ENCODE peak calls at places on chromosomes 4 and X, in nine cellular contexts. N is HCT116, R is uterus, X is endothelial cell of umbilical vein, O is esophagus muscularis mucosa, V is breast epithelium, E is right lobe of liver, L is IMR-90, D is body of pancreas. W is an unnamed sample.

GRCh38 chr4:141645611-141646340 is 9.4 kb downstream of the IL15 start:
- DNase-seq in L (peak), O (no peak), E (no peak), N (no peak), X (no peak), D (no peak), V (no peak), R (no peak), W (no peak)

GRCh38 chr4:38869511-38869910 is 1.9 kb downstream of the FAM114A1 start:
- DNase-seq in V (no peak), O (no peak), X (peak), N (no peak), D (no peak), R (no peak), L (no peak), E (no peak), W (no peak)

GRCh38 chr4:153114771-153115321 is 89.4 kb upstream of the TRIM2 start:
- DNase-seq in E (no peak), O (no peak), D (no peak), L (peak), R (no peak), V (no peak), N (peak), X (no peak), W (no peak)

GRCh38 chr4:27595956-27596355 is 735.3 kb downstream of the STIM2 start:
- DNase-seq in R (no peak), E (no peak), O (no peak), N (no peak), X (no peak), D (no peak), L (no peak), V (no peak), W (no peak)

GRCh38 chrX:129600981-129601424 is 53.8 kb downstream of the APLN start:
- DNase-seq in E (no peak), L (peak), V (no peak), R (no peak), D (no peak), O (no peak), N (no peak), X (peak), W (peak)

GRCh38 chr4:143346208-143346607 is 9.5 kb downstream of the GAB1 start:
- DNase-seq in X (no peak), L (no peak), O (no peak), V (peak), N (no peak), E (no peak), R (no peak), D (no peak), W (peak)

GRCh38 chr4:85779165-85779564 is 304.2 kb downstream of the ARHGAP24 start:
- DNase-seq in X (peak), O (no peak), L (peak), D (no peak), R (no peak), E (no peak), N (no peak), V (no peak), W (no peak)

GRCh38 chrX:6002056-6002455 is 226.6 kb downstream of the NLGN4X start:
- DNase-seq in N (no peak), O (no peak), V (no peak), X (no peak), E (no peak), D (no peak), R (no peak), L (no peak), W (no peak)

GRCh38 chrX:119042996-119043395 is 29.8 kb upstream of the CT47C1 start:
- DNase-seq in L (no peak), R (no peak), D (no peak), X (no peak), N (no peak), O (no peak), V (no peak), E (no peak), W (no peak)

GRCh38 chrX:15915959-15916703 is 61.5 kb upstream of the AP1S2 start:
- DNase-seq in R (no peak), L (peak), X (no peak), N (no peak), D (no peak), O (no peak), V (no peak), E (no peak), W (no peak)

GRCh38 chrX:79592259-79592658 is 225.1 kb upstream of the ITM2A start:
- DNase-seq in D (no peak), O (no peak), R (no peak), V (no peak), L (no peak), E (no peak), X (no peak), N (no peak), W (no peak)

GRCh38 chr4:78218260-78218659 is 161.1 kb downstream of the FRAS1 start:
- DNase-seq in X (no peak), R (no peak), L (no peak), V (no peak), O (no peak), E (no peak), N (no peak), D (no peak), W (no peak)

GRCh38 chrX:72271812-72272211 is 5.2 kb downstream of the RPS4X start:
- DNase-seq in N (no peak), V (no peak), E (no peak), D (no peak), O (no peak), X (no peak), L (no peak), R (no peak), W (peak)

GRCh38 chrX:72269671-72270251 is 7.3 kb downstream of the RPS4X start:
- DNase-seq in D (no peak), L (peak), O (no peak), V (no peak), R (no peak), E (no peak), N (no peak), X (peak), W (no peak)

GRCh38 chrX:72272868-72273267 is 4.2 kb downstream of the RPS4X start:
- DNase-seq in R (no peak), E (no peak), N (no peak), V (no peak), O (no peak), L (peak), X (no peak), D (no peak), W (no peak)

GRCh38 chrX:72270316-72270866 is 6.7 kb downstream of the RPS4X start:
- DNase-seq in R (no peak), L (no peak), X (no peak), N (no peak), E (no peak), O (no peak), D (no peak), V (no peak), W (no peak)

DNA sequence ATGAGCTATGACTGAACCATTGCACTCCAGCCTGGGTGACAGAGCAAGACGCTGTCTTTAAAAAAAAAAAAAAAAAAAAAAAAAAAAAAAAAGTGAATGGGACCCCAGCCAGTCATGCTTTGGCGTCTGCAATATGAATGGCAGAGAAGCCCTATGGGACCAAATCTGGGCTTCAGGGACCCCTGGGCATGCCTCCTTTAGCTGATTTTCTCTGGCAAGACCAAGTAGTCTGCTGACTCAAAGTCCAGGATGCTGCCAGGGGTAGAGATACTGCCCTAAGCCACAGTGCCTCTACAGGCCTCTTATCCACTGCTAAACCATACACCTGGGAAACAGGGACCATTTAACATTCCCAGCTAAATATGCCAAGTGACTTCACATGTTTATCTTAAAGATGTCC is 6.0 kb downstream of the RPS4X start:
- DNase-seq in D (no peak), R (no peak), V (no peak), N (no peak), X (no peak), E (no peak), L (no peak), O (no peak), W (no peak)
- TF ChIP-seq POLR2A in D (no peak), R (no peak), V (no peak), N (no peak), X (no peak), E (no peak), L (no peak), O (no peak), W (no peak)

DNA sequence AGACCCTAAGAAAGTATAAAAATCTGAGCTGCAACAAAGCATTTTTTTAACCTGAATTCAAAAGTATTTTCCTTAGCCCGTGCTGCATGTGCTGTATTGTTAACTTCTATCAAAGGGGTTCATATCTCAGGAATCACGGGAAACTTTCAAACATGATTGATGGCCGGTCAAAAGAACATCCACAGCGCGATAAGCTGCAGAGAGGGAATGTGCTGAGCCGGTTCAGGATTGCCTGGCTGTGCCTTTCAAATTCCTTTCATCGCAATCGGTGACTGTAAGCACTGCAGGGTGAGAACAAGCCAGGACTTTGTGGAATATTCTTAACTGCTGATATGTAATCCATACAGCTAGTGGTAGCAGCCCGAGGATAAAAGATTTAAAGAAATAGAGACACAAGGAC is 210.9 kb upstream of the NOCT start:
- DNase-seq in E (no peak), R (no peak), V (no peak), L (peak), O (no peak), D (no peak), N (no peak), X (peak), W (no peak)
- TF ChIP-seq CTCF in E (no peak), R (no peak), V (no peak), L (no peak), O (no peak), D (no peak), N (no peak), X (no peak), W (no peak)

DNA sequence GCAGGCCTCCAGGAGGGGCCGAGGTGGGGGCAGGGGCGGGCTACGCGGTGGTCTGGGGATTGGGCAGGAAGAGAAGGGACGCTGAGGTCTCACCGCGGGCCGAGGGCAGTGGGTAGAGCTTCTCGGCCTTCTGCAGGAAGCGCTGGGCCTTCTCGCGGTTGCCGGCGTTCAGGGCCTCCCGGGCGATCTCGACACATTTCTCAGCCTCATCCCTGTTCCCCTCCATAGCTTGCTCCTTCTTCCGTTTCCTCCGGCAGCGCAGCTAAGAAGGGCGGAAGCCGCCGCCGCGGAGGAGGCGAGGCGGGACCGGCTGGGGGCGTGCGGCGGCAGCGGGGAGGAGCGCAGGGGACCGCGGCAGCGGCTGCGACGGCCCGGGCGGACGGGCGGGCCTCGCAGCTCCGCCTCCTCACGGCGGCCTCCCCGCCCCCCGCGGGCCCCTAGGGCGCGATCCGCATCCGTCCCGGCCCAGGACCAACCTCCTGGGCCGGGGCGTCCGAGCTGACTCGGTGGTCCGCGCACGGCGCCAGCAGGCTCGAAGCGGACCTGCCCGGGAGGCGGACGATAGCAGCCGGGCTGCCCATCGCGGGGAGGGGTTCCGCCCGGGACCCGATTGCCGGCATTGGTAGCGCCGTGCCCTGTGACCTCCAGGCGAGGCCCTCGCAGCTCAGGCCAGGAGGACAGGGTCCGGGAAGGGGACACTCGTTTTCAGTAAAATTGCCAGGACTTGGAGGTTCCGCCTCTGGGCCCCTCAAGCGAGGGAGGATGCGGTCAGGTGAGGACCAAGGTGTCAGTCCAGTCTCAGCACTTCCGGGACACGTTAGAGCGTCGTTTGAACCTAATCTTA is at the start of gene DNAJB14:
- DNase-seq in N (peak), X (peak), O (no peak), D (peak), E (peak), L (peak), R (peak), V (peak), W (peak)
- TF ChIP-seq POLR2A in N (peak), X (peak), O (no peak), D (peak), E (peak), L (peak), R (peak), V (no peak), W (no peak)

GRCh38 chrX:54452920-54453319 is 12.7 kb downstream of the TSR2 start:
- DNase-seq in E (no peak), X (no peak), V (no peak), R (no peak), O (no peak), L (peak), N (no peak), D (no peak), W (no peak)
- TF ChIP-seq CTCF in E (no peak), X (no peak), V (no peak), R (no peak), O (no peak), L (peak), N (no peak), D (no peak), W (no peak)

DNA sequence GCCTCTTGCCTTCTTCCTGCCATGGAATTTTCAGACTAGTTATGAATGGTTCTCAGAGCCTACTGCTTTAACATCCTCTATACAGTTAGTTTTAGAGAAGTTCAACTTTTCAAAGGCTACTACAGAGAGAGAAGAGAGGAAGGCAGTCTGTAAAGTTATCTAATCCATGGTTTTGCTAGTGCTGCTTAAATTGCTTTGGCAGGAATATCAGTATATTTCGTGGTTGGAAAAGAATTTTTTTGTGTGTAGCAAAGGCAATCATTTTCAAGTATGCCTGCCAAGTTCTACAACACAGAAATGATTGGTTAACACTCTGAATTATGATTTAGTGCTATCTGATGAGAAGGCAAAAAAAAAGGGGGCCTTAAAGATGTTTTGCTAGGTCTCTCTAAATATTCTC is 133.0 kb downstream of the JADE1 start:
- DNase-seq in O (no peak), V (no peak), N (no peak), L (no peak), D (no peak), E (no peak), R (no peak), X (no peak), W (no peak)
- TF ChIP-seq POLR2A in O (no peak), V (no peak), N (no peak), L (no peak), D (no peak), E (no peak), R (no peak), X (no peak), W (no peak)

DNA sequence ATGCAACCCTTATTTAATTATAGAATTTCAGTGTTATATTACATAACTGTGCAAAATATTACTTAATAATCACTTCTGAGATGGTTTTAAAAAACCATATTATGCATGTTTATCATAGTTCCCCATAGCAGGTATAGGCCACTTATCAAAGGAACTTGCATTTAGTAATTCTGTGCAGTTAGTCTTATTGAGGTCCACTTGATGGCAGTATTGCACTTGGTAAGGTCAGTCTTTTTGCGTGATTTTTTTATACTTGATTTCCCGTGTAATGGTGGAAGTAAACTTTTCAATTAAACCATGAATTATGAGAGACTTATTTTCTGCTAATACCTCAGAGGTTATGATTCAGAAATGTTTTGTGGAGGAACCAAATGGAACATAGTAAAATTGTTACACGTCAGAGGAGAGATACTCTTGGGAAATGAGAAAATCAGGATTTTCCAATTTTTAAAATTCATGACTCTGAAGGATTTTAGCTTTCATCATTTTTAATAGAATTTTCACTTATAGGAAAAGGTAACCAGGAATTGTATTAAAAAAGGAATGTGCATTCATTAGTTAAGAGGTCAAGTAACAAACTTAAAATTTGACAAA is 230.0 kb downstream of the CCSER1 start:
- DNase-seq in O (no peak), L (peak), V (no peak), D (no peak), X (peak), N (peak), R (no peak), E (no peak), W (no peak)
- TF ChIP-seq CTCF in O (no peak), L (peak), V (no peak), D (peak), X (peak), N (peak), R (peak), E (peak), W (no peak)

GRCh38 chrX:11665144-11666040 is at the start of gene ARHGAP6:
- DNase-seq in R (peak), D (peak), L (peak), N (no peak), V (no peak), O (no peak), E (peak), X (peak), W (no peak)
- TF ChIP-seq POLR2A in R (peak), D (no peak), L (no peak), N (no peak), V (no peak), O (no peak), E (no peak), X (no peak), W (no peak)

DNA sequence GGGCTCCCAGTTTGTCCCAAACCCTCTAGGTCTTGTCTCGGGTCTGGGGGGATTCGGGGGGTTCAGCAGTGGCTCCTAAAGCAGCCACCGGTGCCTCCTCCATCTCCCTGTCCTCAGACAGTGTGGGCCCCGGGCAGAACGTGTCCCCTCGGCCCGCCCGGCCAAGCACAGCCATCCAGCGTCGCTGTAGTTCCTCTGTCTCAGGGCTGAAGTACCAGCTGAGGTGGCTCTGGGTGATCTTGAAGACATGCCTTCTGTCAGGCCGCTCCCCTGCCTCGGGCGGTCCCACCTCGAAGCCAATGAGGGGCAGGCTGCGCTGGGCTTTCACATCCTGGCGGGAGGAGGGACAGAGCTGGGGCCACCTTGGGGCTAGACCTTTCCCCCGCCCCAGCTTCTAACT is 5.9 kb downstream of the TSR2 start:
- DNase-seq in R (no peak), L (no peak), V (no peak), N (no peak), E (no peak), O (no peak), X (no peak), D (no peak), W (no peak)
- TF ChIP-seq CTCF in R (no peak), L (no peak), V (no peak), N (no peak), E (no peak), O (no peak), X (no peak), D (no peak), W (no peak)